ENCODE peak calls at places on chromosomes 11 and 22, in four cellular contexts. I, F, C and E are unnamed samples. For H3K4me1, the result is how much of the 10 kb centered on the place peaks cover.

GRCh38 chr11:3880724-3881123 is 25.3 kb downstream of the STIM1 start:
- DNase-seq in F (no peak), C (no peak), I (peak), E (no peak)

GRCh38 chr11:123330071-123330470 is 100.0 kb upstream of the GRAMD1B start:
- DNase-seq in C (no peak), I (no peak), F (no peak), E (no peak)

GRCh38 chr11:65416341-65417185 is 6.0 kb upstream of the NEAT1 start:
- DNase-seq in C (peak), F (peak), I (peak), E (peak)

GRCh38 chr11:84947970-84948600 is 679.1 kb downstream of the DLG2 start:
- DNase-seq in C (peak), F (no peak), I (no peak), E (no peak)

GRCh38 chr11:8650401-8650990 is 32.0 kb downstream of the TRIM66 start:
- DNase-seq in I (no peak), C (no peak), F (no peak), E (no peak)

GRCh38 chr11:75562836-75563484 is 907 bp downstream of the SERPINH1 start:
- DNase-seq in C (peak), I (peak), F (no peak), E (no peak)

GRCh38 chr11:122192634-122193245 is 76.7 kb upstream of the BLID start:
- DNase-seq in C (no peak), F (no peak), I (no peak), E (no peak)

GRCh38 chr11:86955674-86956522 is 703 bp upstream of the FZD4 start:
- DNase-seq in C (peak), F (peak), I (peak), E (no peak)

GRCh38 chr22:44351685-44352377 is 39.1 kb upstream of the SHISAL1 start:
- DNase-seq in F (peak), I (peak), C (peak), E (no peak)

GRCh38 chr11:72373163-72373562 is 61.2 kb downstream of the CLPB start:
- DNase-seq in I (no peak), C (no peak), F (no peak), E (no peak)

GRCh38 chr11:35141034-35141433 is 2.1 kb downstream of the CD44 start:
- DNase-seq in I (no peak), F (no peak), C (no peak), E (no peak)

GRCh38 chr11:74686792-74687191 is 44.4 kb downstream of the CHRDL2 start:
- DNase-seq in I (no peak), C (no peak), F (no peak), E (no peak)

GRCh38 chr22:37777122-37777687 is 30.5 kb upstream of the GCAT start:
- DNase-seq in C (peak), F (no peak), I (no peak), E (no peak)

GRCh38 chr11:2912498-2912897 is 16.7 kb downstream of the PHLDA2 start:
- DNase-seq in C (no peak), F (no peak), I (peak), E (no peak)

GRCh38 chr11:19347911-19348310 is 107.2 kb upstream of the E2F8 start:
- DNase-seq in I (no peak), F (no peak), C (no peak), E (no peak)

GRCh38 chr11:2196970-2197770 is 25.6 kb upstream of the TH start:
- DNase-seq in C (peak), I (peak), F (peak), E (peak)

GRCh38 chr22:48098936-48099245 is 1336.4 kb downstream of the TBC1D22A start:
- DNase-seq in F (no peak), C (no peak), I (no peak), E (no peak)

GRCh38 chr22:23742505-23743264 is 8.2 kb downstream of the ZNF70 start:
- DNase-seq in C (no peak), I (no peak), F (peak), E (no peak)

GRCh38 chr11:116986521-116987105 is 111.6 kb downstream of the SIK3 start:
- DNase-seq in C (peak), F (no peak), I (no peak), E (no peak)

GRCh38 chr11:83649468-83649915 is 363.3 kb upstream of the CCDC90B start:
- DNase-seq in F (no peak), C (peak), I (no peak), E (no peak)

GRCh38 chr22:50704510-50705218 is 32.0 kb downstream of the SHANK3 start:
- DNase-seq in F (no peak), I (no peak), C (no peak), E (peak)

GRCh38 chr11:134020598-134020997 is 48.3 kb upstream of the JAM3 start:
- DNase-seq in I (no peak), F (no peak), C (no peak), E (no peak)

GRCh38 chr11:98260983-98261382 is 759.8 kb upstream of the CNTN5 start:
- DNase-seq in I (no peak), C (no peak), F (no peak), E (no peak)

GRCh38 chr11:113192121-113192925 is 122.1 kb upstream of the TTC12 start:
- DNase-seq in F (peak), C (no peak), I (no peak), E (no peak)

GRCh38 chr11:66291303-66291705 is 390 bp upstream of the TMEM151A start:
- DNase-seq in F (no peak), I (no peak), C (no peak), E (no peak)

GRCh38 chr11:20110908-20111669 is 49.2 kb downstream of the DBX1 start:
- DNase-seq in C (peak), I (peak), F (no peak), E (peak)

GRCh38 chr11:75272821-75273301 is 32.3 kb downstream of the TPBGL start:
- DNase-seq in C (no peak), F (no peak), I (no peak), E (no peak)

GRCh38 chr11:17434108-17434507 is 42.5 kb downstream of the ABCC8 start:
- DNase-seq in F (no peak), C (no peak), I (no peak), E (no peak)

GRCh38 chr11:17428930-17429329 is 40.5 kb upstream of the KCNJ11 start:
- DNase-seq in I (no peak), F (no peak), C (no peak), E (no peak)

GRCh38 chr11:17431139-17431538 is 42.7 kb upstream of the KCNJ11 start:
- DNase-seq in C (no peak), F (no peak), I (no peak), E (no peak)

GRCh38 chr11:17430616-17431015 is 42.2 kb upstream of the KCNJ11 start:
- DNase-seq in I (no peak), C (no peak), F (no peak), E (no peak)

DNA sequence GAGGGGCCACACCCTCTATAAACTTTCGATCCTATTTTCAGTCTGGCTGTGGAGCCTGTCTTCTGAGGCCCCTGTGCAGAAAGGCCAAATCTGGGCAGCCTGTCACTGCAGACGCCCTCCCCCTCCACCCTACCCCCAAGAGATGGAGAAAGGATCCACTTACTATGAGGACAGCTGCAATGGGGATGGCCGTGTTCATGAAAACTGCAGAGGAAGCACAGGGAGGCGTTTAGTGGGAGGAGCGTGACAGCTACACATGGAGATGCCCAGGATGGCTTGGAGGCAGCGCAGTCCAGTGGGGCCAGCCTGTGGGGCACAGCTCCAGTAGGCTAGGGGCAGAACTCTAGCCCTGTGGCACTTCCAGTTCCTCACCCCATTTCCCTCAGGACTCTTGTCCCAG is 43.6 kb upstream of the KCNJ11 start:
- DNase-seq in F (no peak), I (no peak), C (no peak), E (no peak)
- H3K27ac ChIP-seq in F (no peak), I (no peak), C (no peak), E (no peak)

GRCh38 chr22:45503071-45503815 is 560 bp downstream of the FBLN1 start:
- DNase-seq in I (no peak), F (no peak), C (peak), E (no peak)
- H3K4me1 ChIP-seq in I (under half), F (under half), C (under half), E (under half)

GRCh38 chr11:120134106-120134930 is 3.6 kb downstream of the TRIM29 start:
- DNase-seq in F (no peak), C (no peak), I (no peak), E (no peak)

GRCh38 chr11:120135838-120136237 is 2.1 kb downstream of the TRIM29 start:
- DNase-seq in F (no peak), C (no peak), I (no peak), E (no peak)

GRCh38 chr11:120136356-120136755 is 1.6 kb downstream of the TRIM29 start:
- DNase-seq in I (no peak), F (no peak), C (no peak), E (no peak)

GRCh38 chr11:120133216-120134105 is 4.5 kb downstream of the TRIM29 start:
- DNase-seq in F (peak), I (no peak), C (no peak), E (no peak)

DNA sequence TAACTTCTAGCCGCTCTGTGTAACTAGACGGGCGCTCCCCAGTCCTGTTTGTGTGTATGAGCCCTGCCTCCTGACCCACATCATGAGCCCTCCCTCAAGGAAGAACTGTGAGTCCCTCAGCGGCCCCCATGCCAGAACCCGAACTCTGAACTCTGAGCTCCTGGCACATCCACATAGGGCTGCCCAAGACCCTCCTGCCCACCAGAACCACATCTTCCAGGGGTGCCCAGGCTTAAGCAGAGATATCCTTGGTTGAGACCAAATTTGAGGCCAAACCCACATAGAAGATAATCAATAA is 3.0 kb downstream of the TRIM29 start:
- DNase-seq in C (no peak), I (no peak), F (peak), E (no peak)
- H3K4me3 ChIP-seq in C (no peak), I (no peak), F (no peak), E (no peak)

GRCh38 chr11:14645985-14646900 is 2.6 kb downstream of the PDE3B start:
- DNase-seq in F (no peak), C (no peak), I (no peak), E (no peak)

GRCh38 chr11:14642873-14643696 is 519 bp upstream of the PDE3B start:
- DNase-seq in C (peak), I (peak), F (no peak), E (no peak)

GRCh38 chr11:14645247-14645912 is 1.8 kb downstream of the PDE3B start:
- DNase-seq in I (no peak), F (no peak), C (no peak), E (peak)

GRCh38 chr11:14643697-14644395 is at the start of gene PDE3B:
- DNase-seq in C (peak), F (peak), I (peak), E (peak)

GRCh38 chr11:14644396-14645246 is 1.0 kb downstream of the PDE3B start:
- DNase-seq in I (peak), C (peak), F (no peak), E (no peak)
- H3K27ac ChIP-seq in I (peak), C (no peak), F (peak), E (peak)

DNA sequence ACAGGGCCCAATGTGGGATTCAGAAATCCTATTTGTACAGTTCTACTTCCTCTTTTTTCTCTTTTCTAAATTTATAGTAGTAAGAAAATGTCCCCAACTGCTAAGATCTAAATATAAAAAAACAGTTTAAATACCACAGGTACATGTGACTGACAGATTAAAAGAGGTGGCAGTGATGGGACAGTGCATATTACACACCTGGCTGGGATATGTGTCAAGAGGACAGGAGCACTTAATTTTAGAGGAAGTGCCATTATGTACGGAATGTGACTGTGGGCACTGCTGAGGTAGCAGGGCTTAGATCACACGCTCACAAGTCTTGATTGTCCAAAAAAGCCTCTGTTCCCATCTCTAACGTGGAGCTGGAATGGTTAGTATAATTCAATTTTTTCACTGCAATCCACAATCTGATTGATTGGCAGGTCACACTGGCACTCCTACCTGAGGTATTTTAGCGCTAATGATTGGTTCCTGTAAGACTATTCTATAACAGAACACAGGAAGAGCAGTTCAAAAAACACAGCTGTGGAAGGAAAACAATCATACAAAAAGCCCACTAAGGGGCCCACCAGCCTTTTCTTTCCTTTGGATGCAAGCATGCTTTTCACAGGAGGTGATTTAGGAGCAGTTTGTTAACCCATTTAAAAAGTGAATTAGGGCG is 34.6 kb downstream of the APOL5 start:
- DNase-seq in I (no peak), C (peak), F (no peak), E (no peak)
- H3K4me1 ChIP-seq in I (under half), C (half or more), F (under half), E (under half)

DNA sequence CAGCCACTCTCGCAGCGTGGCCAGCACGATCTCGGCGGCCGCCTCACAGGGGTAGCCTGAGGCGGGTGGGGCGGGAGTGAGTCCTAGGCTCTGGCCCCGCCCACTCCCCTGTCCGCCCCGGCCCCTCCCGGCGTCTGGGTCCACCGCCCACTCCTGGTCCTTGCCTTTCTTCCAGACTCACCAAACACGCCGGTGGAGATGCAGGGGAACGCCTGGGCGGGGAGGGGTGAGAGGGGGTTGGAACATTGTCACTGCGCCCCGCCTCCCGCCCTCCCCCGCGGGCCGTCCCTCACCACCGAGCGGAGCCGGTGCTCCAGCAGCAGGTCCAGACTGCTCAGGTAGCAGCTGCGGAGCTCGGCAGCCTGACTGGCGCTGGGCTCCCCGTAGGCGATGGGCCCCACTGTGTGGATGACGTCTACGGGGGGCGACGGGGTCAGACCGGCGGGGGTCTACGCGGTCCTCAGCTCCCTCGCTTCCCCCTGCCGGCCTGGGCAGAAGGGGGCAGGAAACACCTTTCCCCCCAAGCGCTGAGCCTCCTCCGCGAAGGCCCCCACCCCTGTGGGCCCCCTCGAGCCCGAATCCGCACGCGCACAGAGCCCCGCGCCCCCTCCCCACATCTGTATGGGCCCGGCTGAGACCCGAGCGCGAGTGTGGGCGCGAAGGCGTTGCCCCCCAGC is 13.2 kb downstream of the OTUB1 start:
- DNase-seq in I (peak), C (peak), F (no peak), E (peak)
- H3K4me3 ChIP-seq in I (no peak), C (peak), F (peak), E (no peak)

GRCh38 chr11:103327721-103328120 is 218.5 kb downstream of the DYNC2H1 start:
- DNase-seq in C (no peak), I (no peak), F (no peak), E (no peak)

GRCh38 chr11:103332409-103332808 is 223.2 kb downstream of the DYNC2H1 start:
- DNase-seq in I (no peak), C (no peak), F (no peak), E (no peak)
- H3K27ac ChIP-seq in I (no peak), C (no peak), F (no peak), E (no peak)

GRCh38 chr11:1116104-1116503 is 41.4 kb downstream of the MUC2 start:
- DNase-seq in C (no peak), I (no peak), F (no peak), E (no peak)

GRCh38 chr11:1119282-1120146 is 38.2 kb upstream of the MUC5AC start:
- DNase-seq in C (no peak), I (no peak), F (no peak), E (no peak)

GRCh38 chr11:1117970-1118369 is 39.8 kb upstream of the MUC5AC start:
- DNase-seq in I (no peak), F (no peak), C (no peak), E (no peak)

GRCh38 chr11:1118755-1119275 is 38.9 kb upstream of the MUC5AC start:
- DNase-seq in F (no peak), C (no peak), I (no peak), E (no peak)

DNA sequence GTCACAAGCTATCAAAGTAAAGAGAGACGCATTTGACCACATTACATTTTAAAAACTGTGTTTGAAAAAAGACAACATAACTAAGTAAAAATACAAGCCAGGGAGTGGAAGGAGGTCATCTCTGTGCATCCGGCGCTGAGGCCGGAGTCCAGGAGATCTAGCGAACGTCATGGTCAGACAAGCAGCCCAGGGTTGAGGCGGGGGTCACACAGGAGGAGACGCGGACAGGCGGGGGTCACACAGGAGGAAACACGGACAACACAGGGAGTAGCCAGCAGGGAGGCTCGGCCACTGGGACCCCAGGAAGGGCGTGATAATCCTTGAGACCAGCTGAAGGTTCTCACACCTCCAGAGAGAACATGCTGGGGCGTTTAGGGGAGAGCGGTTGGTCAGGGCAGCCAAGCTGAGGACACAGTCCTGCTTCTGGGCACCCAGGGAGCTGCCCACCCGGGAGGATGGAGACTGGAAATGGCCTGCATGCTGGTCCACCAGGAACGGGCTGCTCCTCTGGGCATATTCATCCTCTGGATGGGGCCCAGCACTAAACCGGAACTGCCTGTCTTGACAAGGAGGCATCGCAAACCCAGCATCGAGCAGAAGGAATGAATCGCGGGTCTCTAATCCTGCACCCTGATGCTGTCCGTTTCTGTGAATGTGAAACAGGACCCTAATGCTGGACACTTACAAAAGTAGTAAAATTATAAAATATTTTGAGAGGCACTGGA is 40.9 kb upstream of the MUC5AC start:
- DNase-seq in C (no peak), F (no peak), I (no peak), E (no peak)
- H3K4me1 ChIP-seq in C (under half), F (under half), I (under half), E (under half)

GRCh38 chr11:36358436-36358835 is 62.3 kb downstream of the PRR5L start:
- DNase-seq in C (no peak), I (no peak), F (no peak), E (no peak)

GRCh38 chr11:36360833-36361232 is 64.7 kb downstream of the PRR5L start:
- DNase-seq in C (no peak), I (no peak), F (no peak), E (no peak)

GRCh38 chr11:36361472-36361871 is 65.4 kb downstream of the PRR5L start:
- DNase-seq in F (no peak), I (no peak), C (no peak), E (no peak)

GRCh38 chr11:36361901-36362391 is 65.9 kb downstream of the PRR5L start:
- DNase-seq in I (peak), C (peak), F (peak), E (no peak)

DNA sequence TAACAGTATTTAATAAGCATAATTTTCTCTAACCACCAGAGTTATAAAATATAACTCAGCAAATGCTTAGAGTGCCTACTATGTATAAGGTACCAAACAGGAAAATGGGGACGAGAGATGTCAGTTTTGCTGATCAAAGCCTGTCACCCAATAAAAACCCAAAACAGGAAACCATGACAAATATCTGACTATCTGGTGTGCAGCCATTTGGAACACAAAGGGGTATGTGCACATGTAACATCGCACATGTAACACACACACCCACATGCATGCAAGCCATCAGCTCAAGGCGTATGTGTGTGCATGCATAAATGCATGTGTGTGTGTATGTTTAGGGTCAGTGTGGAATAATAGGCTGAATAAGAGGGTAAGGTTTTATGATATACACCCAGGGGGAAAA is 64.2 kb downstream of the PRR5L start:
- DNase-seq in F (no peak), I (no peak), C (no peak), E (no peak)
- H3K4me3 ChIP-seq in F (no peak), I (no peak), C (no peak), E (no peak)